ENCODE peak calls at places on chromosome 19, in six cellular contexts. K, S, Z, H, P and I are unnamed samples.

GRCh38 chr19:14979498-14980255 is at the start of gene SLC1A6:
- DNase-seq in P (no peak), H (peak; percentile 89), Z (no peak), S (no peak), K (no peak), I (no peak)

GRCh38 chr19:40053491-40053890 is 2.5 kb downstream of the ZNF780B start:
- DNase-seq in Z (no peak), P (no peak), S (no peak), H (no peak), K (no peak), I (no peak)

GRCh38 chr19:2049741-2050348 is 1.2 kb downstream of the MKNK2 start:
- DNase-seq in S (no peak), H (peak; percentile 60), P (peak; percentile 81), K (peak; percentile 91), Z (peak; percentile 96), I (peak; percentile 51)

GRCh38 chr19:409006-409514 is at the start of gene C2CD4C:
- DNase-seq in H (peak; percentile 71), P (no peak), Z (peak; percentile 50), K (no peak), S (no peak), I (no peak)

GRCh38 chr19:36939153-36939552 is 23.0 kb downstream of the ZNF568 start:
- DNase-seq in S (no peak), H (no peak), K (no peak), Z (no peak), P (no peak), I (no peak)

GRCh38 chr19:13243971-13244370 is 93.8 kb downstream of the IER2 start:
- DNase-seq in K (no peak), S (no peak), P (no peak), H (no peak), Z (no peak), I (no peak)

GRCh38 chr19:39446365-39447084 is 1.1 kb downstream of the SUPT5H start:
- DNase-seq in P (no peak), S (no peak), H (no peak), Z (no peak), K (no peak), I (no peak)

GRCh38 chr19:10112895-10113591 is 1.6 kb downstream of the P2RY11 start:
- DNase-seq in K (peak; percentile 64), H (peak; percentile 62), Z (no peak), P (no peak), S (no peak), I (peak; percentile 35)

GRCh38 chr19:38152461-38153379 is 71.3 kb downstream of the DPF1 start:
- DNase-seq in S (no peak), P (peak; percentile 16), K (no peak), Z (no peak), H (no peak), I (no peak)

GRCh38 chr19:54412877-54413276 is 2.4 kb upstream of the TTYH1 start:
- DNase-seq in P (no peak), H (no peak), S (no peak), Z (no peak), K (no peak), I (no peak)

GRCh38 chr19:41219924-41220567 is 1.0 kb downstream of the AXL start:
- DNase-seq in Z (peak; percentile 92), H (peak; percentile 28), S (no peak), P (peak; percentile 59), K (no peak), I (no peak)

GRCh38 chr19:1855828-1856255 is 7.5 kb downstream of the KLF16 start:
- DNase-seq in S (no peak), Z (no peak), H (no peak), K (no peak), P (no peak), I (no peak)

GRCh38 chr19:48461982-48462655 is 6.7 kb downstream of the KCNJ14 start:
- DNase-seq in S (no peak), H (peak; percentile 39), Z (no peak), K (no peak), P (no peak), I (no peak)

GRCh38 chr19:8458380-8458779 is 13.6 kb downstream of the HNRNPM start:
- DNase-seq in K (peak; percentile 60), Z (no peak), S (no peak), P (no peak), H (no peak), I (no peak)

GRCh38 chr19:11963566-11964355 is 1.1 kb upstream of the ZNF763 start:
- DNase-seq in H (peak; percentile 92), Z (peak; percentile 89), P (peak; percentile 89), S (peak; percentile 31), K (peak; percentile 76), I (peak; percentile 33)

GRCh38 chr19:1650627-1651009 is 1.8 kb downstream of the TCF3 start:
- DNase-seq in S (no peak), P (no peak), H (peak; percentile 66), K (no peak), Z (no peak), I (no peak)

GRCh38 chr19:16340654-16341053 is 16.0 kb downstream of the KLF2 start:
- DNase-seq in P (no peak), Z (no peak), S (no peak), H (no peak), K (no peak), I (no peak)

GRCh38 chr19:16337809-16338469 is 13.3 kb downstream of the KLF2 start:
- DNase-seq in K (no peak), Z (no peak), P (no peak), H (no peak), S (no peak), I (no peak)

GRCh38 chr19:16340092-16340491 is 15.5 kb downstream of the KLF2 start:
- DNase-seq in H (no peak), Z (no peak), S (no peak), P (no peak), K (no peak), I (no peak)

GRCh38 chr19:16339361-16339725 is 14.7 kb downstream of the KLF2 start:
- DNase-seq in H (no peak), Z (no peak), S (no peak), P (no peak), K (no peak), I (no peak)

DNA sequence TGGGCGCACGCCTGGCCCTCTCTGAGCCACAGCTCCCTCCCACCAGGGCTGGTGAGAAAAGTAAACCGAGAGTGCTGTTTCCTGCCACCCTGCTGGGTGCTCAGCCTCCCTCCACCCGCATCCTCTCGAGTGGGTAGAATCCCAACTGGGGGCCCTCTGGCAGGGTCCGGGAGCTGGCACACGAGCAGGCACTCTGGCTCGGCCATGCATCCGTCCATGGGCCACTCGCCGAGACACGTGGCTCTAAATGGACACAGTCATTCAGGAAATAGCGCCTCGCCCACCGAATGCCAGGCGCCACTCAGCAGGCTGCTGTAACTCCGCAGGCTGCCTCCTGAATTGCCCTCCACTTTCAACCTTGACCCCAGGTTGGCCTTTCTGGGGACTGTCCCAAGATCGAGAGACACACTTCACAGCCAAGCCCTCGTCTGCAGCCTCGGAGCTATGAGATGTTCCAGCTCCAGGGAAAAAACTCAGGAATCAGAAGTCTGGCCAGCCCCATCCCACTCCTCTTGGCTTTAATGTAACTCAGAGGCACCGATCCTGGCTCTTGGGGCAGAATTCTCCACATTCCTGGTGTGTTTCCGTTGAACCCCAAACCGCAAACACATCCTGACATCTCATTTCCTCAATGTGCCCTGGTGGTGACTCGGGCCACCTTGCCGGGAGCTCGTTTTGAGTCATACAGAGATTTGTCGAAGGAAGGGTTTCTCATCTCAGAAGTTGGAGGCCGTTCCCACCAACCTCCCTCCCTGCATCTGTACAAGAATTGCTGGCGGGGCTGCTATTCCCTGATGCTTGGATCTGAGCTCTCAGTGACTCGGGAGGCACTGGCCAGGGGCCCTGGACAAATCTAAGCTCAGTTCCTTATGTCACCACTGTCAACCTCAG is 14.1 kb downstream of the KLF2 start:
- DNase-seq in H (no peak), K (no peak), S (peak; percentile 59), P (no peak), Z (no peak), I (peak; percentile 47)
- TF ChIP-seq CTCF in H (no peak), K (no peak), S (no peak), P (no peak), Z (peak; percentile 24), I (no peak)

GRCh38 chr19:34577056-34577455 is 95.5 kb downstream of the WTIP start:
- DNase-seq in S (no peak), P (no peak), H (no peak), Z (no peak), K (no peak), I (no peak)
- H3K4me3 ChIP-seq in S (no peak overlapping the region), P (no peak overlapping the region), H (peak overlapping the region; percentile 47), Z (no peak overlapping the region), K (no peak overlapping the region), I (no peak overlapping the region)

GRCh38 chr19:46195104-46195503 is 34.4 kb upstream of the IGFL1 start:
- DNase-seq in K (no peak), S (no peak), H (no peak), P (no peak), Z (no peak), I (no peak)

GRCh38 chr19:46193678-46194077 is 35.9 kb upstream of the IGFL1 start:
- DNase-seq in K (no peak), Z (no peak), P (no peak), H (no peak), S (no peak), I (no peak)

GRCh38 chr19:46191972-46192371 is 37.6 kb upstream of the IGFL1 start:
- DNase-seq in K (no peak), H (no peak), S (no peak), Z (no peak), P (no peak), I (no peak)

GRCh38 chr19:46191356-46191755 is 38.2 kb upstream of the IGFL1 start:
- DNase-seq in S (no peak), Z (no peak), P (no peak), H (no peak), K (no peak), I (no peak)

GRCh38 chr19:46192990-46193650 is 36.4 kb upstream of the IGFL1 start:
- DNase-seq in Z (no peak), S (no peak), P (no peak), H (no peak), K (no peak), I (peak; percentile 82)
- H3K27me3 ChIP-seq in Z (no peaks in the 10 kb centered on the region), S (peaks cover 4% of the 10 kb centered on the region), P (peaks cover 53% of the 10 kb centered on the region), H (no peaks in the 10 kb centered on the region), K (peaks cover 29% of the 10 kb centered on the region), I (peaks cover 15% of the 10 kb centered on the region)

GRCh38 chr19:29378543-29379105 is 147.2 kb upstream of the VSTM2B start:
- DNase-seq in K (no peak), H (no peak), Z (peak; percentile 31), P (no peak), S (no peak), I (no peak)

GRCh38 chr19:29379257-29379986 is 146.4 kb upstream of the VSTM2B start:
- DNase-seq in H (no peak), K (peak; percentile 16), S (no peak), P (no peak), Z (peak; percentile 29), I (no peak)

GRCh38 chr19:29380581-29380980 is 145.2 kb upstream of the VSTM2B start:
- DNase-seq in Z (peak; percentile 40), K (peak; percentile 10), P (no peak), S (no peak), H (no peak), I (no peak)

GRCh38 chr19:29376855-29377354 is 148.9 kb upstream of the VSTM2B start:
- DNase-seq in H (no peak), P (no peak), K (peak; percentile 21), Z (peak; percentile 21), S (no peak), I (no peak)

DNA sequence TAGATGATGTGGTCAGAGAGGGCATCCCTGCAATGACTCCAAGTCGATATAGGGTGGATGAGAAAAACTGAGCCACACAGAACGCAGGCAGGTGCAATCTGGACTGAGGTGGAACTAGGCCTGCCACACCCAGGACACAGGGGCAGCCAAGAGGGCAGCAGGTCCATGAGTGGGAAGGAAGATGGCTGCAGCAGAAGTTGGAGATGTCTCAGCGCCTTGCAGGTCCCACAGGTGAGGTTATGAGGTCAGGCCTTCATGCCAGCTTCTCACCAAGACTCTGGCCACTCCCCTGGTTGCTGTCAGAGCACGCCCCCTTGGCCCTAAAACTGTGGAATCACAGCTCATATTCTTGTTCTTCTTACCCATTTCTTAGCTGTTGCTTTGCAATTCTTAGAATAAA is 147.7 kb upstream of the VSTM2B start:
- DNase-seq in S (no peak), K (no peak), H (no peak), P (no peak), Z (peak; percentile 12), I (no peak)
- TF ChIP-seq CTCF in S (no peak), K (no peak), H (no peak), P (no peak), Z (no peak), I (no peak)